ENCODE peak calls at places on chromosome 12, in eight cellular contexts. One of them, this sample, is unnamed.

GRCh38 chr12:88495031-88495430 is 85.2 kb downstream of the KITLG start:
- DNase-seq in fibroblast of villous mesenchyme: no peak
- DNase-seq in hepatocyte: no peak
- DNase-seq in kidney: no peak
- DNase-seq in IMR-90: no peak
- DNase-seq in tibial artery: no peak
- DNase-seq in upper lobe of left lung: no peak
- DNase-seq in dorsolateral prefrontal cortex: no peak
- DNase-seq in this sample: no peak

GRCh38 chr12:69985656-69986055 is 160.6 kb downstream of the MYRFL start:
- DNase-seq in dorsolateral prefrontal cortex: no peak
- DNase-seq in hepatocyte: no peak
- DNase-seq in kidney: no peak
- DNase-seq in IMR-90: no peak
- DNase-seq in upper lobe of left lung: no peak
- DNase-seq in fibroblast of villous mesenchyme: no peak
- DNase-seq in tibial artery: no peak
- DNase-seq in this sample: no peak

GRCh38 chr12:94152292-94153083 is 4.1 kb downstream of the PLXNC1 start:
- DNase-seq in IMR-90: no peak
- DNase-seq in kidney: no peak
- DNase-seq in fibroblast of villous mesenchyme: no peak
- DNase-seq in tibial artery: no peak
- DNase-seq in hepatocyte: peak
- DNase-seq in upper lobe of left lung: no peak
- DNase-seq in dorsolateral prefrontal cortex: no peak
- DNase-seq in this sample: no peak

GRCh38 chr12:57765003-57765697 is 1.7 kb downstream of the CYP27B1 start:
- DNase-seq in tibial artery: no peak
- DNase-seq in kidney: peak
- DNase-seq in upper lobe of left lung: peak
- DNase-seq in hepatocyte: peak
- DNase-seq in fibroblast of villous mesenchyme: no peak
- DNase-seq in dorsolateral prefrontal cortex: no peak
- DNase-seq in IMR-90: peak
- DNase-seq in this sample: peak

GRCh38 chr12:102970780-102971179 is 13.3 kb downstream of the ASCL1 start:
- DNase-seq in upper lobe of left lung: no peak
- DNase-seq in hepatocyte: no peak
- DNase-seq in kidney: no peak
- DNase-seq in dorsolateral prefrontal cortex: no peak
- DNase-seq in fibroblast of villous mesenchyme: no peak
- DNase-seq in IMR-90: no peak
- DNase-seq in tibial artery: no peak
- DNase-seq in this sample: no peak

GRCh38 chr12:46916796-46917419 is 91.1 kb upstream of the SLC38A4 start:
- DNase-seq in IMR-90: peak
- DNase-seq in tibial artery: no peak
- DNase-seq in hepatocyte: no peak
- DNase-seq in upper lobe of left lung: no peak
- DNase-seq in dorsolateral prefrontal cortex: no peak
- DNase-seq in fibroblast of villous mesenchyme: no peak
- DNase-seq in kidney: peak
- DNase-seq in this sample: no peak

GRCh38 chr12:56011509-56012090 is 9.2 kb upstream of the IKZF4 start:
- DNase-seq in fibroblast of villous mesenchyme: no peak
- DNase-seq in IMR-90: no peak
- DNase-seq in upper lobe of left lung: no peak
- DNase-seq in kidney: no peak
- DNase-seq in dorsolateral prefrontal cortex: no peak
- DNase-seq in tibial artery: no peak
- DNase-seq in hepatocyte: peak
- DNase-seq in this sample: no peak

GRCh38 chr12:65761301-65761700 is 63.0 kb upstream of the HMGA2 start:
- DNase-seq in tibial artery: no peak
- DNase-seq in kidney: no peak
- DNase-seq in upper lobe of left lung: no peak
- DNase-seq in hepatocyte: no peak
- DNase-seq in dorsolateral prefrontal cortex: no peak
- DNase-seq in fibroblast of villous mesenchyme: no peak
- DNase-seq in IMR-90: no peak
- DNase-seq in this sample: no peak

GRCh38 chr12:64186789-64187188 is 35.3 kb downstream of the KICS2 start:
- DNase-seq in hepatocyte: no peak
- DNase-seq in upper lobe of left lung: no peak
- DNase-seq in kidney: no peak
- DNase-seq in IMR-90: peak
- DNase-seq in tibial artery: no peak
- DNase-seq in fibroblast of villous mesenchyme: no peak
- DNase-seq in dorsolateral prefrontal cortex: no peak
- DNase-seq in this sample: peak

GRCh38 chr12:56487448-56488040 is 417 bp downstream of the GLS2 start:
- DNase-seq in upper lobe of left lung: peak
- DNase-seq in kidney: peak
- DNase-seq in dorsolateral prefrontal cortex: peak
- DNase-seq in hepatocyte: peak
- DNase-seq in tibial artery: peak
- DNase-seq in fibroblast of villous mesenchyme: peak
- DNase-seq in IMR-90: no peak
- DNase-seq in this sample: no peak

GRCh38 chr12:79883216-79883615 is 51.7 kb downstream of the PPP1R12A start:
- DNase-seq in tibial artery: no peak
- DNase-seq in dorsolateral prefrontal cortex: no peak
- DNase-seq in kidney: no peak
- DNase-seq in upper lobe of left lung: no peak
- DNase-seq in fibroblast of villous mesenchyme: peak
- DNase-seq in hepatocyte: no peak
- DNase-seq in IMR-90: peak
- DNase-seq in this sample: peak

GRCh38 chr12:39272934-39273770 is 169.8 kb downstream of the KIF21A start:
- DNase-seq in hepatocyte: peak
- DNase-seq in tibial artery: no peak
- DNase-seq in upper lobe of left lung: no peak
- DNase-seq in dorsolateral prefrontal cortex: peak
- DNase-seq in kidney: no peak
- DNase-seq in fibroblast of villous mesenchyme: peak
- DNase-seq in IMR-90: peak
- DNase-seq in this sample: peak

GRCh38 chr12:85057370-85057963 is 21.3 kb downstream of the LRRIQ1 start:
- DNase-seq in IMR-90: peak
- DNase-seq in upper lobe of left lung: no peak
- DNase-seq in dorsolateral prefrontal cortex: peak
- DNase-seq in fibroblast of villous mesenchyme: peak
- DNase-seq in tibial artery: peak
- DNase-seq in kidney: no peak
- DNase-seq in hepatocyte: peak
- DNase-seq in this sample: peak

GRCh38 chr12:78396538-78396937 is 468.0 kb upstream of the SYT1 start:
- DNase-seq in dorsolateral prefrontal cortex: no peak
- DNase-seq in fibroblast of villous mesenchyme: no peak
- DNase-seq in IMR-90: no peak
- DNase-seq in upper lobe of left lung: no peak
- DNase-seq in hepatocyte: no peak
- DNase-seq in kidney: no peak
- DNase-seq in tibial artery: no peak
- DNase-seq in this sample: no peak

GRCh38 chr12:96434107-96434506 is 33.9 kb upstream of the CDK17 start:
- DNase-seq in upper lobe of left lung: peak
- DNase-seq in dorsolateral prefrontal cortex: no peak
- DNase-seq in hepatocyte: no peak
- DNase-seq in fibroblast of villous mesenchyme: peak
- DNase-seq in kidney: no peak
- DNase-seq in IMR-90: peak
- DNase-seq in tibial artery: no peak
- DNase-seq in this sample: peak

GRCh38 chr12:79769189-79769859 is 78.6 kb upstream of the PAWR start:
- DNase-seq in dorsolateral prefrontal cortex: no peak
- DNase-seq in hepatocyte: no peak
- DNase-seq in IMR-90: no peak
- DNase-seq in tibial artery: no peak
- DNase-seq in kidney: no peak
- DNase-seq in upper lobe of left lung: no peak
- DNase-seq in fibroblast of villous mesenchyme: no peak
- DNase-seq in this sample: no peak

DNA sequence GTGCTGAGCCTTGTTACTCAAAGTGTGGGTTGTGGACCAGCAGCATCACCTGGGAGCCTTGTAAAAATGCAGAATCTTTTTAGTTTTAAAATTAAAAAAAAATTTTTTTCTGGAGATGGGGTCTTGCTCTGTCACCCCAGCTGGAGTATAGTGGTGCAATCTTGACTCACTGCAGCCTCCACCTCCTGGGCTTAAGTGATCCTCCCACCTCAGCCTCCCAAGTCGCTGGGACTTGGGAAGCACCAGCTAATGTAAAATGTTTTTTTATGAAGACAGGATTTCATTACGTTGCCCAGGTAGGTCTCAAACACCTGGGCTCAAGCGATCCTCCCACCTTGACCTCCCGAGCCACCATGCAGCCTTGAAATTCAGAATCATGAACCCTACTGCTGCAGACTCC is 14.4 kb downstream of the MYBPC1 start:
- DNase-seq in upper lobe of left lung: no peak
- DNase-seq in hepatocyte: no peak
- DNase-seq in dorsolateral prefrontal cortex: no peak
- DNase-seq in IMR-90: no peak
- DNase-seq in fibroblast of villous mesenchyme: no peak
- DNase-seq in kidney: no peak
- DNase-seq in tibial artery: no peak
- DNase-seq in this sample: no peak
- TF ChIP-seq CTCF in upper lobe of left lung: no peak
- TF ChIP-seq CTCF in hepatocyte: no peak
- TF ChIP-seq CTCF in dorsolateral prefrontal cortex: no peak
- TF ChIP-seq CTCF in IMR-90: no peak
- TF ChIP-seq CTCF in fibroblast of villous mesenchyme: no peak
- TF ChIP-seq CTCF in kidney: no peak
- TF ChIP-seq CTCF in tibial artery: no peak
- TF ChIP-seq CTCF in this sample: no peak

DNA sequence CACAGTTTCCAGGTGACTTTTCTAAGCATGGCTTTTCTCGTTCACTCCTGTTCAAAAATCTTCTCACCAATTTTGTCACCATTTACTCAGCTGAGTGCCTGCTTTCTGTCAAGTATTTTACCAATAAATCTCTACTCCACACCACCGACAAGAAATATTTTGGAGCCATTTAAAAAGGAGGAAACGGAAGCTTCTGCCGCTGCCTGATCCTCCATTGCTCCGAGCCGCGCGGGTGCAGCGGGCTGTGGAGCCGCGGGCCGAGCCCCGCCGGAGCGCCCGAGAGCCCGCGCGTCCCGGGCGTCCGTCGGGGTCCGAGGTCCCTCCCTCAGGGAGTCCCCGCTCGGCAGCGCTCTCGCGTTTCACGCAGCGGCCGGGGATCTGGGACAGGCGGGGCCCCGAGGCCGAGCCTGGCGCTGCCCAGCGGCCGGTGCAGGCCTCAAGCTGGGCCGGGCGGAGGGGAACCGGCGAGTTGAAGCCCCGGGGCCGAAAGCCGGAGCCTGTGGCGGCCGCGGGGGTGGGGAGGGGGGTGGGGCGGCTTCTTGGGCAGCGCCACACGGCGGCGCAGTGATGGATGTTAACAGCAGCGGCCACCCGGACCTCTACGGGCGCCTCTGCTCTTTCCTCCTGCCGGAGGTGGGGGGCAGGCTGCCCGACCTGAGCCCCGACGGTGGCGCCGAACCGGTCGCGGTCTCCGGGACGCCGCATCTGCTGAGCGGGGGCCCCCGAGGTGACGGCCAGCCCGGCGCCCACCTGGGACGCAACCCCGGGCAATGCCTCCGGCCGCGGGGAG is 1.1 kb upstream of the HEBP1 start:
- DNase-seq in fibroblast of villous mesenchyme: peak
- DNase-seq in tibial artery: peak
- DNase-seq in upper lobe of left lung: peak
- DNase-seq in dorsolateral prefrontal cortex: no peak
- DNase-seq in hepatocyte: peak
- DNase-seq in kidney: peak
- DNase-seq in IMR-90: peak
- DNase-seq in this sample: no peak
- TF ChIP-seq CTCF in fibroblast of villous mesenchyme: peak
- TF ChIP-seq CTCF in tibial artery: no peak
- TF ChIP-seq CTCF in upper lobe of left lung: no peak
- TF ChIP-seq CTCF in dorsolateral prefrontal cortex: peak
- TF ChIP-seq CTCF in hepatocyte: peak
- TF ChIP-seq CTCF in kidney: no peak
- TF ChIP-seq CTCF in IMR-90: peak
- TF ChIP-seq CTCF in this sample: peak

GRCh38 chr12:98954506-98954905 is 309.4 kb downstream of the APAF1 start:
- DNase-seq in upper lobe of left lung: no peak
- DNase-seq in hepatocyte: no peak
- DNase-seq in tibial artery: no peak
- DNase-seq in IMR-90: no peak
- DNase-seq in kidney: no peak
- DNase-seq in dorsolateral prefrontal cortex: no peak
- DNase-seq in fibroblast of villous mesenchyme: no peak
- DNase-seq in this sample: no peak

GRCh38 chr12:98951401-98951800 is 306.3 kb downstream of the APAF1 start:
- DNase-seq in tibial artery: no peak
- DNase-seq in fibroblast of villous mesenchyme: no peak
- DNase-seq in hepatocyte: no peak
- DNase-seq in dorsolateral prefrontal cortex: no peak
- DNase-seq in kidney: no peak
- DNase-seq in upper lobe of left lung: no peak
- DNase-seq in IMR-90: no peak
- DNase-seq in this sample: no peak

DNA sequence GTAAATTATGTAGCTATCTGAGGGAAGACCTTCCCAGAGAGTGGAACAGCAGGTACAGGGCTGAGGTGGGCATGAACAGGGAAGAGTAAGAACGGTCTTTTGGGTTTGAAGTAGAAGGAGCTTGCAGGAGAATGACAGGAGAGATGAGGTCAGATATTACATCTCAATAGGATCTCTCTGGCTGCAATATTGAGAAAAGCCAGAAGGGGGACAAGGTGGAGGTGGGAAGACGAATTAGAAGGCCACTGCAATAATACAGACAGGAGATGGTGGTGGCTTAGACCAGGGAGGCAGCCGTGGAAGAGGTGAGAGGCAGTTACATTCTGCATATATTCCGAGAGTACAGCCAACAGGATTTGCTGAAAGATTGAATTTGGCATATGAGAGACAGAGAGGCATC is 310.2 kb downstream of the APAF1 start:
- DNase-seq in IMR-90: peak
- DNase-seq in dorsolateral prefrontal cortex: no peak
- DNase-seq in tibial artery: no peak
- DNase-seq in hepatocyte: peak
- DNase-seq in fibroblast of villous mesenchyme: peak
- DNase-seq in kidney: no peak
- DNase-seq in upper lobe of left lung: no peak
- DNase-seq in this sample: no peak
- TF ChIP-seq CTCF in IMR-90: peak
- TF ChIP-seq CTCF in dorsolateral prefrontal cortex: no peak
- TF ChIP-seq CTCF in tibial artery: no peak
- TF ChIP-seq CTCF in hepatocyte: peak
- TF ChIP-seq CTCF in fibroblast of villous mesenchyme: peak
- TF ChIP-seq CTCF in kidney: no peak
- TF ChIP-seq CTCF in upper lobe of left lung: no peak
- TF ChIP-seq CTCF in this sample: peak

DNA sequence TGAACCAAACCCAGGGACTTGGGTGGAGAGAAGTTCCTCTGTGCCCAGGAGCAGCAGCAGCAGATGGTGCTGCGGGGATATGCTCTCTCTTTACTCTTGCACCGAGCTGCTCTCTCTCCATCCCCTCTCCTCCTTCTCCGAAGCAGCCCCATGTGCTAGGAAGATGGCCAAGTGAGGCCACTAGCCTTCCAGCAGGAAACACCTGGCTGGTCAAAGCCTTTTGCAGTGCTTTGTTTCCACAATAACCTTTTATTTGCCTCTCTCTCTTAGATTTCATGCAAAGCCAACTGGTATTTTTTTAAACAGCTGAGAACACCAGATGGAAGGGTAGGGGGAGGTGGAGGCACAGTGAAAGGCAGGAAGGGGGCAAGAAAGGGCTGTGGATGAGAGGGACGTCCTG is 78.8 kb downstream of the EMP1 start:
- DNase-seq in dorsolateral prefrontal cortex: no peak
- DNase-seq in IMR-90: no peak
- DNase-seq in kidney: no peak
- DNase-seq in tibial artery: no peak
- DNase-seq in fibroblast of villous mesenchyme: no peak
- DNase-seq in upper lobe of left lung: no peak
- DNase-seq in hepatocyte: no peak
- DNase-seq in this sample: no peak
- TF ChIP-seq CTCF in dorsolateral prefrontal cortex: no peak
- TF ChIP-seq CTCF in IMR-90: no peak
- TF ChIP-seq CTCF in kidney: no peak
- TF ChIP-seq CTCF in tibial artery: no peak
- TF ChIP-seq CTCF in fibroblast of villous mesenchyme: no peak
- TF ChIP-seq CTCF in upper lobe of left lung: no peak
- TF ChIP-seq CTCF in hepatocyte: no peak
- TF ChIP-seq CTCF in this sample: no peak

This sample was measured in HFFc6.